ENCODE peak calls at places on chromosomes 6 and 20, in six cellular contexts. One of them, this sample, is unnamed.

GRCh38 chr6:1554881-1555569 is 54.7 kb upstream of the FOXC1 start:
- DNase-seq in mesenchymal stem cell: no peak
- DNase-seq in heart right ventricle: peak
- DNase-seq in SJSA1: peak
- DNase-seq in aorta: peak
- DNase-seq in CD4-positive, CD25-positive, alpha-beta regulatory T cell: peak
- DNase-seq in this sample: peak

GRCh38 chr6:132405143-132405915 is 4.1 kb upstream of the MOXD1 start:
- DNase-seq in aorta: no peak
- DNase-seq in heart right ventricle: no peak
- DNase-seq in CD4-positive, CD25-positive, alpha-beta regulatory T cell: no peak
- DNase-seq in mesenchymal stem cell: peak
- DNase-seq in SJSA1: peak
- DNase-seq in this sample: no peak

GRCh38 chr20:19274412-19275015 is 62.1 kb downstream of the SLC24A3 start:
- DNase-seq in aorta: no peak
- DNase-seq in CD4-positive, CD25-positive, alpha-beta regulatory T cell: no peak
- DNase-seq in heart right ventricle: peak
- DNase-seq in mesenchymal stem cell: no peak
- DNase-seq in SJSA1: no peak
- DNase-seq in this sample: peak

GRCh38 chr20:59082981-59083380 is 40.4 kb upstream of the PRELID3B start:
- DNase-seq in CD4-positive, CD25-positive, alpha-beta regulatory T cell: no peak
- DNase-seq in aorta: no peak
- DNase-seq in heart right ventricle: no peak
- DNase-seq in mesenchymal stem cell: no peak
- DNase-seq in SJSA1: no peak
- DNase-seq in this sample: no peak

GRCh38 chr20:17083738-17084137 is 143.1 kb upstream of the PCSK2 start:
- DNase-seq in SJSA1: no peak
- DNase-seq in CD4-positive, CD25-positive, alpha-beta regulatory T cell: no peak
- DNase-seq in heart right ventricle: no peak
- DNase-seq in mesenchymal stem cell: no peak
- DNase-seq in aorta: no peak
- DNase-seq in this sample: no peak

GRCh38 chr20:25248501-25249172 is 752 bp downstream of the PYGB start:
- DNase-seq in heart right ventricle: no peak
- DNase-seq in SJSA1: peak
- DNase-seq in aorta: peak
- DNase-seq in CD4-positive, CD25-positive, alpha-beta regulatory T cell: no peak
- DNase-seq in mesenchymal stem cell: peak
- DNase-seq in this sample: peak

GRCh38 chr6:20812776-20813175 is 278.5 kb downstream of the CDKAL1 start:
- DNase-seq in mesenchymal stem cell: no peak
- DNase-seq in CD4-positive, CD25-positive, alpha-beta regulatory T cell: no peak
- DNase-seq in aorta: no peak
- DNase-seq in heart right ventricle: no peak
- DNase-seq in SJSA1: no peak
- DNase-seq in this sample: no peak

GRCh38 chr20:57346477-57346876 is 4.6 kb upstream of the RAE1 start:
- DNase-seq in CD4-positive, CD25-positive, alpha-beta regulatory T cell: peak
- DNase-seq in heart right ventricle: peak
- DNase-seq in aorta: peak
- DNase-seq in mesenchymal stem cell: peak
- DNase-seq in SJSA1: peak
- DNase-seq in this sample: peak

GRCh38 chr6:14211596-14211961 is 94.0 kb downstream of the CD83 start:
- DNase-seq in CD4-positive, CD25-positive, alpha-beta regulatory T cell: no peak
- DNase-seq in heart right ventricle: peak
- DNase-seq in SJSA1: peak
- DNase-seq in aorta: peak
- DNase-seq in mesenchymal stem cell: peak
- DNase-seq in this sample: peak

GRCh38 chr6:73169633-73170032 is 55.7 kb downstream of the KHDC1L start:
- DNase-seq in SJSA1: no peak
- DNase-seq in heart right ventricle: no peak
- DNase-seq in aorta: no peak
- DNase-seq in mesenchymal stem cell: no peak
- DNase-seq in CD4-positive, CD25-positive, alpha-beta regulatory T cell: no peak
- DNase-seq in this sample: no peak

GRCh38 chr6:134097114-134097707 is 44.8 kb upstream of the SLC2A12 start:
- DNase-seq in CD4-positive, CD25-positive, alpha-beta regulatory T cell: peak
- DNase-seq in SJSA1: peak
- DNase-seq in aorta: no peak
- DNase-seq in heart right ventricle: peak
- DNase-seq in mesenchymal stem cell: peak
- DNase-seq in this sample: no peak

GRCh38 chr6:1131285-1132079 is 180.4 kb upstream of the FOXQ1 start:
- DNase-seq in heart right ventricle: peak
- DNase-seq in aorta: no peak
- DNase-seq in SJSA1: peak
- DNase-seq in CD4-positive, CD25-positive, alpha-beta regulatory T cell: no peak
- DNase-seq in mesenchymal stem cell: peak
- DNase-seq in this sample: peak

GRCh38 chr6:51289041-51289440 is 470.4 kb downstream of the TFAP2B start:
- DNase-seq in heart right ventricle: no peak
- DNase-seq in mesenchymal stem cell: no peak
- DNase-seq in aorta: no peak
- DNase-seq in CD4-positive, CD25-positive, alpha-beta regulatory T cell: no peak
- DNase-seq in SJSA1: peak
- DNase-seq in this sample: no peak

GRCh38 chr6:160513836-160514235 is 150.2 kb downstream of the LPA start:
- DNase-seq in aorta: no peak
- DNase-seq in heart right ventricle: no peak
- DNase-seq in mesenchymal stem cell: peak
- DNase-seq in SJSA1: no peak
- DNase-seq in CD4-positive, CD25-positive, alpha-beta regulatory T cell: no peak
- DNase-seq in this sample: no peak

GRCh38 chr6:27630727-27631613 is 158.1 kb upstream of the ZNF184 start:
- DNase-seq in CD4-positive, CD25-positive, alpha-beta regulatory T cell: no peak
- DNase-seq in aorta: no peak
- DNase-seq in heart right ventricle: no peak
- DNase-seq in SJSA1: peak
- DNase-seq in mesenchymal stem cell: peak
- DNase-seq in this sample: no peak

DNA sequence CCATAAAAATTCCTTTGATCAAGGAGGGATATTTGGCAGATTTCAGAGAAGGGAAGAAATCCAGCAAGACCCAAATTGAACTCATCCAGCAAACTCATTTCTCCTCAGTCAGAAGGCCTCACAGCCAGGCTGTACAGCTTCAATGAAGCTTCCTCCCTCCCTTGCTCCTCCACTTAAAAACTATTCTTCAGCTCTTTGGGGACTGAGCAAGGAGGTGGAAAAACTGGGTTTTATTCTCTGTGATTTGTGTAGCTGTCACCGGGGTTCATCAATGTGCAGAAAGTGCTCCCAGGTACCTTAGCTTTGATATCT is 158.7 kb upstream of the ZNF184 start:
- DNase-seq in heart right ventricle: no peak
- DNase-seq in CD4-positive, CD25-positive, alpha-beta regulatory T cell: no peak
- DNase-seq in mesenchymal stem cell: no peak
- DNase-seq in SJSA1: no peak
- DNase-seq in aorta: no peak
- DNase-seq in this sample: no peak
- H3K4me3 ChIP-seq in heart right ventricle: no peak
- H3K4me3 ChIP-seq in CD4-positive, CD25-positive, alpha-beta regulatory T cell: no peak
- H3K4me3 ChIP-seq in mesenchymal stem cell: peak
- H3K4me3 ChIP-seq in SJSA1: no peak
- H3K4me3 ChIP-seq in aorta: no peak
- H3K4me3 ChIP-seq in this sample: no peak

DNA sequence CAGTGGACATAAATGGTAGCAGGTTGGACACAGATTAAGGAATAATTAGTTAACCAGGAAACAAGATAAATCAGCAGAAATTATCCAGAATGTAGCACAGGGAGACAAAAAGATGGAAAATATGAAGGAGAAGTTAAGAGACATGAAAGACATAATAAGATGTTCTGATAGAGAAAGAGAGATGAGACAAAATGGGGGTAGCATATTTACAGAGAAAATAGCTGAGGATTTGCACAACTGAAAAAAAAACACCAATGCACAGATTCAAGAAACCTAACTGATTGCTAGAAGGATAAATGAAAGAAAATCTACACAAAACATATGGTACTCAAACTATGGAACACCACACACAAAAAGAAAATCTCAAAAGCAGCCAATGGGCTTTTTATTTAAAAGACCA is 34.6 kb upstream of the TBC1D22B start:
- DNase-seq in heart right ventricle: no peak
- DNase-seq in aorta: no peak
- DNase-seq in CD4-positive, CD25-positive, alpha-beta regulatory T cell: no peak
- DNase-seq in SJSA1: no peak
- DNase-seq in mesenchymal stem cell: no peak
- DNase-seq in this sample: no peak
- H3K4me3 ChIP-seq in heart right ventricle: peak
- H3K4me3 ChIP-seq in aorta: no peak
- H3K4me3 ChIP-seq in CD4-positive, CD25-positive, alpha-beta regulatory T cell: peak
- H3K4me3 ChIP-seq in SJSA1: no peak
- H3K4me3 ChIP-seq in mesenchymal stem cell: peak
- H3K4me3 ChIP-seq in this sample: peak

DNA sequence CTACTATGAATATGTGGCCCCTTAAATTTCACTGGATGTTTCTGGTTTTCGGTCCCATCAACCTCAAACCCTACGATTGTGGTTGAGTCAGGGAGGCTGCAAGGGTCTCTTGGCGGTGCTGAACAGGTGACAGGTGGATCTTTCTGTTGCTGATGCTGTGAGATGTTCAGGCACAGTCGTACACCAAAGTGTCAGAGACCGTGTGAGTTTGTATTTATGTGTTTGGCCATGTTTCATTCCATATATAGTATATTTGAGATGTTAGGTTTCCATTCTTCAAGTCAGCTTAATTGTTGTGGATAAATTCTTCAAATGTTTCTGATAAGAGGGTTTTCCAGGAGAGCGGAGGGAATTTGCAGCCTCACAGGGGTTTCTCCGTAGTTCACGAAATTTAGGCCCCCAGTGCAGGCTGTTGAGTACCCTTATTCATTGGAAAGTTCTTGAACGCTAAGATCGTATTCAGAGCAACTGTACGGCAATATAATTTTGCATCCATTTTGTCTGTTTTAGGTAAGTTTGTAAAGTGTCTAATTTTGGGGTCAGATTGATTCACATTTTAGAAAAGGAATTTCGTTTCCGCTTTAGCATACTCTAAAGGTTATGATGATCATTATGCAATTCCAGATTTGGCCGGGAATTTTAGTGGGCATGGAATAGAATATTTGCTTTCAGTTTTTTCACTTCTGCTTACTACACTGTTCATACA is 1.2 kb downstream of the TAB2 start:
- DNase-seq in aorta: no peak
- DNase-seq in heart right ventricle: no peak
- DNase-seq in CD4-positive, CD25-positive, alpha-beta regulatory T cell: peak
- DNase-seq in SJSA1: peak
- DNase-seq in mesenchymal stem cell: peak
- DNase-seq in this sample: no peak
- H3K4me3 ChIP-seq in aorta: peak
- H3K4me3 ChIP-seq in heart right ventricle: peak
- H3K4me3 ChIP-seq in CD4-positive, CD25-positive, alpha-beta regulatory T cell: peak
- H3K4me3 ChIP-seq in SJSA1: peak
- H3K4me3 ChIP-seq in mesenchymal stem cell: peak
- H3K4me3 ChIP-seq in this sample: peak

GRCh38 chr6:47299965-47300364 is 9.7 kb downstream of the TNFRSF21 start:
- DNase-seq in mesenchymal stem cell: no peak
- DNase-seq in aorta: no peak
- DNase-seq in SJSA1: no peak
- DNase-seq in heart right ventricle: no peak
- DNase-seq in CD4-positive, CD25-positive, alpha-beta regulatory T cell: no peak
- DNase-seq in this sample: no peak

GRCh38 chr6:47302043-47302442 is 7.7 kb downstream of the TNFRSF21 start:
- DNase-seq in heart right ventricle: no peak
- DNase-seq in mesenchymal stem cell: no peak
- DNase-seq in SJSA1: no peak
- DNase-seq in aorta: no peak
- DNase-seq in CD4-positive, CD25-positive, alpha-beta regulatory T cell: no peak
- DNase-seq in this sample: no peak

GRCh38 chr6:47300417-47300816 is 9.3 kb downstream of the TNFRSF21 start:
- DNase-seq in mesenchymal stem cell: no peak
- DNase-seq in SJSA1: no peak
- DNase-seq in aorta: no peak
- DNase-seq in CD4-positive, CD25-positive, alpha-beta regulatory T cell: no peak
- DNase-seq in heart right ventricle: no peak
- DNase-seq in this sample: no peak

GRCh38 chr6:47303383-47303782 is 6.3 kb downstream of the TNFRSF21 start:
- DNase-seq in CD4-positive, CD25-positive, alpha-beta regulatory T cell: no peak
- DNase-seq in aorta: no peak
- DNase-seq in heart right ventricle: no peak
- DNase-seq in SJSA1: no peak
- DNase-seq in mesenchymal stem cell: no peak
- DNase-seq in this sample: no peak

GRCh38 chr6:47301441-47301840 is 8.3 kb downstream of the TNFRSF21 start:
- DNase-seq in mesenchymal stem cell: no peak
- DNase-seq in CD4-positive, CD25-positive, alpha-beta regulatory T cell: no peak
- DNase-seq in aorta: no peak
- DNase-seq in SJSA1: no peak
- DNase-seq in heart right ventricle: no peak
- DNase-seq in this sample: no peak
- H3K4me3 ChIP-seq in mesenchymal stem cell: no peak
- H3K4me3 ChIP-seq in CD4-positive, CD25-positive, alpha-beta regulatory T cell: no peak
- H3K4me3 ChIP-seq in aorta: no peak
- H3K4me3 ChIP-seq in SJSA1: no peak
- H3K4me3 ChIP-seq in heart right ventricle: no peak
- H3K4me3 ChIP-seq in this sample: no peak

GRCh38 chr20:12152996-12153395 is 235.3 kb downstream of the BTBD3 start:
- DNase-seq in mesenchymal stem cell: peak
- DNase-seq in SJSA1: no peak
- DNase-seq in CD4-positive, CD25-positive, alpha-beta regulatory T cell: no peak
- DNase-seq in heart right ventricle: no peak
- DNase-seq in aorta: no peak
- DNase-seq in this sample: no peak
- H3K4me3 ChIP-seq in mesenchymal stem cell: no peak
- H3K4me3 ChIP-seq in SJSA1: no peak
- H3K4me3 ChIP-seq in CD4-positive, CD25-positive, alpha-beta regulatory T cell: no peak
- H3K4me3 ChIP-seq in heart right ventricle: no peak
- H3K4me3 ChIP-seq in aorta: no peak
- H3K4me3 ChIP-seq in this sample: no peak

GRCh38 chr6:32340242-32340641 is 31.5 kb downstream of the TSBP1 start:
- DNase-seq in heart right ventricle: no peak
- DNase-seq in mesenchymal stem cell: no peak
- DNase-seq in aorta: no peak
- DNase-seq in SJSA1: no peak
- DNase-seq in CD4-positive, CD25-positive, alpha-beta regulatory T cell: no peak
- DNase-seq in this sample: no peak

GRCh38 chr6:32332433-32332832 is 39.3 kb downstream of the TSBP1 start:
- DNase-seq in heart right ventricle: no peak
- DNase-seq in CD4-positive, CD25-positive, alpha-beta regulatory T cell: no peak
- DNase-seq in SJSA1: no peak
- DNase-seq in mesenchymal stem cell: no peak
- DNase-seq in aorta: no peak
- DNase-seq in this sample: no peak

DNA sequence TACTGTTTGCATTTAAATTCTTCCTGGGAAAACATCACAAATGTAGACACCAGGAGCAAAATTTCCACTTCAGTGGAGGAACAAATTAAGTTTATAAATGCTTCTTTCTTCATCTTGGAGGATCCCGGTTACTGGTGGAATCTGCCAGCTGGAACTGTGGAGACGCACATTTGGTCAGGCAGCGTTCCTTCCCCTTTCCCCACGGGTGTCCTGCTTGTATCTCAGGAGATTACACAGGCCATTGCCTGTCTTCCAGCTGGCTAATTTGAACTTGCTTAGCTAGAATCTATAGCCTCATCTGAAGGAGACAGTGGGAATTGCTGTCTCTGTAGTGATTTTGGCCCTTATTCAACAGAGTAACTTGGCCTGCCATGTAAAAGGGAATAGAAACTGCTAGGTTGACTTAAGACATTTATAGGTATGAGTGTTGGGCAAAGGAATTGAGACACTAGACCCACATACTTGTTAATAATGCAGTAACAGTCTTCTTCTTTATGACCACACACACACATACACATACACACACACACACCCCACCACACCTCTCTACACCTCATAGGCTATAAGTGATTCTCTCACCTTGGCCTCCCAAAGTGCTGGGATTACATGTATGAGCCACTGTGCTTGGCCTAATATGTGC is 34.4 kb downstream of the TSBP1 start:
- DNase-seq in CD4-positive, CD25-positive, alpha-beta regulatory T cell: no peak
- DNase-seq in heart right ventricle: peak
- DNase-seq in SJSA1: no peak
- DNase-seq in mesenchymal stem cell: no peak
- DNase-seq in aorta: no peak
- DNase-seq in this sample: no peak
- H3K4me3 ChIP-seq in CD4-positive, CD25-positive, alpha-beta regulatory T cell: no peak
- H3K4me3 ChIP-seq in heart right ventricle: no peak
- H3K4me3 ChIP-seq in SJSA1: no peak
- H3K4me3 ChIP-seq in mesenchymal stem cell: no peak
- H3K4me3 ChIP-seq in aorta: no peak
- H3K4me3 ChIP-seq in this sample: no peak